ENCODE peak calls at places on chromosomes 13 and 19, in five cellular contexts. M is substantia nigra, D is BE2C, L is dermis microvascular lymphatic vessel endothelial cell, Y is cerebellum. H is an unnamed sample.

GRCh38 chr13:31038834-31039552 is 106.5 kb downstream of the TEX26 start:
- DNase-seq in L (no peak), Y (no peak), D (no peak), M (no peak), H (no peak)

GRCh38 chr13:114079601-114080536 is 52.6 kb downstream of the RASA3 start:
- DNase-seq in D (no peak), M (no peak), L (no peak), Y (no peak), H (no peak)

GRCh38 chr13:31349156-31349555 is 149.4 kb downstream of the B3GLCT start:
- DNase-seq in D (no peak), L (no peak), M (no peak), Y (no peak), H (no peak)

GRCh38 chr13:47256618-47257017 is 359.8 kb upstream of the HTR2A start:
- DNase-seq in D (no peak), Y (no peak), L (no peak), M (no peak), H (no peak)

GRCh38 chr19:16542894-16543498 is 759 bp upstream of the CHERP start:
- DNase-seq in Y (no peak), L (no peak), M (no peak), D (no peak), H (no peak)

GRCh38 chr13:87999141-87999765 is 328.1 kb downstream of the SLITRK5 start:
- DNase-seq in M (no peak), L (no peak), D (no peak), Y (no peak), H (no peak)

GRCh38 chr19:36331353-36332228 is 47.4 kb downstream of the ZFP14 start:
- DNase-seq in D (peak; percentile 90), Y (peak; percentile 98), M (peak; percentile 83), L (peak; percentile 73), H (peak; percentile 82)

GRCh38 chr13:106602178-106602577 is 34.2 kb upstream of the ARGLU1 start:
- DNase-seq in M (no peak), L (no peak), Y (no peak), D (no peak), H (no peak)

GRCh38 chr13:85142351-85142750 is 656.9 kb downstream of the SLITRK6 start:
- DNase-seq in L (no peak), D (no peak), Y (no peak), M (no peak), H (no peak)

GRCh38 chr19:27974082-27974513 is 1238.9 kb downstream of the UQCRFS1 start:
- DNase-seq in D (no peak), L (no peak), M (peak; percentile 6), Y (peak; percentile 4), H (no peak)

GRCh38 chr13:30720470-30720869 is 14.9 kb upstream of the ALOX5AP start:
- DNase-seq in Y (no peak), D (no peak), M (no peak), L (no peak), H (no peak)

GRCh38 chr13:75647126-75647784 is 11.1 kb downstream of the LMO7 start:
- DNase-seq in L (no peak), D (no peak), M (no peak), Y (no peak), H (no peak)

GRCh38 chr19:51090471-51090870 is 7.8 kb upstream of the KLK14 start:
- DNase-seq in Y (no peak), M (no peak), D (no peak), L (no peak), H (no peak)

GRCh38 chr19:40026597-40026970 is 29.4 kb downstream of the ZNF780B start:
- DNase-seq in D (no peak), L (no peak), Y (no peak), M (no peak), H (no peak)

GRCh38 chr19:15124572-15125231 is 17.5 kb downstream of the SYDE1 start:
- DNase-seq in L (no peak), D (no peak), Y (peak; percentile 21), M (no peak), H (no peak)

GRCh38 chr19:42352216-42352892 is 26.9 kb downstream of the MEGF8 start:
- DNase-seq in L (no peak), D (peak; percentile 53), Y (peak; percentile 45), M (peak; percentile 7), H (no peak)

GRCh38 chr19:34428549-34429285 is 536 bp downstream of the UBA2 start:
- DNase-seq in L (no peak), M (peak; percentile 37), D (peak; percentile 16), Y (peak; percentile 52), H (no peak)

GRCh38 chr13:97648171-97648880 is 214.4 kb downstream of the RAP2A start:
- DNase-seq in M (no peak), D (no peak), Y (no peak), L (no peak), H (peak; percentile 74)

GRCh38 chr19:7337380-7338194 is 11.2 kb upstream of the ARHGEF18 start:
- DNase-seq in D (no peak), L (no peak), M (no peak), Y (no peak), H (no peak)

GRCh38 chr19:10730932-10731331 is 13.1 kb downstream of the DNM2 start:
- DNase-seq in M (peak; percentile 50), D (no peak), Y (no peak), L (no peak), H (no peak)

GRCh38 chr19:662207-662961 is 630 bp downstream of the RNF126 start:
- DNase-seq in D (peak; percentile 51), Y (no peak), L (peak; percentile 24), M (peak; percentile 52), H (no peak)

GRCh38 chr13:25401958-25402357 is 30.2 kb downstream of the ATP8A2 start:
- DNase-seq in M (no peak), Y (no peak), D (no peak), L (no peak), H (no peak)

GRCh38 chr19:33390908-33391630 is 17.6 kb downstream of the CEBPG start:
- DNase-seq in Y (no peak), D (peak; percentile 6), L (no peak), M (no peak), H (no peak)

H was measured in pulmonary artery endothelial cell.